ENCODE peak calls at places on chromosomes 13 and 19, in ten cellular contexts. One of them, this sample, is unnamed.

GRCh38 chr13:46961719-46962118 is 64.9 kb upstream of the HTR2A start:
- DNase-seq in body of pancreas: no peak
- DNase-seq in IMR-90: peak; percentile 89
- DNase-seq in heart left ventricle: no peak
- DNase-seq in prostate gland: no peak
- DNase-seq in adrenal gland: no peak
- DNase-seq in ovary: no peak
- DNase-seq in HCT116: no peak
- DNase-seq in uterus: no peak
- DNase-seq in esophagus squamous epithelium: no peak
- DNase-seq in this sample: no peak

GRCh38 chr13:30906411-30906990 is 430 bp downstream of the MEDAG start:
- DNase-seq in body of pancreas: no peak
- DNase-seq in esophagus squamous epithelium: no peak
- DNase-seq in HCT116: no peak
- DNase-seq in heart left ventricle: no peak
- DNase-seq in adrenal gland: no peak
- DNase-seq in ovary: no peak
- DNase-seq in prostate gland: no peak
- DNase-seq in uterus: peak; percentile 33
- DNase-seq in IMR-90: no peak
- DNase-seq in this sample: no peak

GRCh38 chr19:35783469-35784400 is 8.4 kb downstream of the ARHGAP33 start:
- DNase-seq in IMR-90: no peak
- DNase-seq in adrenal gland: no peak
- DNase-seq in esophagus squamous epithelium: no peak
- DNase-seq in prostate gland: no peak
- DNase-seq in heart left ventricle: no peak
- DNase-seq in ovary: no peak
- DNase-seq in uterus: no peak
- DNase-seq in body of pancreas: no peak
- DNase-seq in HCT116: no peak
- DNase-seq in this sample: no peak

GRCh38 chr13:47890146-47890814 is 110.8 kb downstream of the SUCLA2 start:
- DNase-seq in esophagus squamous epithelium: no peak
- DNase-seq in HCT116: no peak
- DNase-seq in adrenal gland: no peak
- DNase-seq in uterus: no peak
- DNase-seq in heart left ventricle: no peak
- DNase-seq in prostate gland: no peak
- DNase-seq in body of pancreas: no peak
- DNase-seq in IMR-90: no peak
- DNase-seq in ovary: no peak
- DNase-seq in this sample: no peak

GRCh38 chr13:66618702-66619101 is 611.4 kb downstream of the PCDH9 start:
- DNase-seq in heart left ventricle: no peak
- DNase-seq in IMR-90: peak; percentile 63
- DNase-seq in body of pancreas: no peak
- DNase-seq in ovary: no peak
- DNase-seq in HCT116: peak; percentile 26
- DNase-seq in prostate gland: no peak
- DNase-seq in esophagus squamous epithelium: no peak
- DNase-seq in uterus: no peak
- DNase-seq in adrenal gland: no peak
- DNase-seq in this sample: no peak

GRCh38 chr19:38437295-38437694 is 3.8 kb downstream of the RYR1 start:
- DNase-seq in uterus: no peak
- DNase-seq in IMR-90: no peak
- DNase-seq in esophagus squamous epithelium: no peak
- DNase-seq in ovary: no peak
- DNase-seq in HCT116: no peak
- DNase-seq in body of pancreas: no peak
- DNase-seq in heart left ventricle: no peak
- DNase-seq in prostate gland: no peak
- DNase-seq in adrenal gland: no peak
- DNase-seq in this sample: no peak

GRCh38 chr13:34013061-34013460 is 195.1 kb downstream of the RFC3 start:
- DNase-seq in uterus: no peak
- DNase-seq in body of pancreas: no peak
- DNase-seq in IMR-90: no peak
- DNase-seq in esophagus squamous epithelium: no peak
- DNase-seq in HCT116: no peak
- DNase-seq in heart left ventricle: no peak
- DNase-seq in adrenal gland: no peak
- DNase-seq in ovary: no peak
- DNase-seq in prostate gland: no peak
- DNase-seq in this sample: no peak

GRCh38 chr13:30796833-30797601 is 61.7 kb downstream of the ALOX5AP start:
- DNase-seq in esophagus squamous epithelium: no peak
- DNase-seq in prostate gland: peak; percentile 84
- DNase-seq in body of pancreas: peak; percentile 18
- DNase-seq in IMR-90: peak; percentile 44
- DNase-seq in uterus: no peak
- DNase-seq in heart left ventricle: no peak
- DNase-seq in adrenal gland: no peak
- DNase-seq in ovary: no peak
- DNase-seq in HCT116: no peak
- DNase-seq in this sample: no peak

GRCh38 chr13:76764429-76764828 is 121.8 kb downstream of the KCTD12 start:
- DNase-seq in prostate gland: no peak
- DNase-seq in heart left ventricle: peak; percentile 87
- DNase-seq in adrenal gland: peak; percentile 73
- DNase-seq in esophagus squamous epithelium: no peak
- DNase-seq in IMR-90: peak; percentile 10
- DNase-seq in body of pancreas: peak; percentile 10
- DNase-seq in HCT116: no peak
- DNase-seq in ovary: peak; percentile 51
- DNase-seq in uterus: peak; percentile 32
- DNase-seq in this sample: peak; percentile 33

GRCh38 chr13:73835138-73835721 is 299.0 kb downstream of the KLF12 start:
- DNase-seq in HCT116: peak; percentile 22
- DNase-seq in prostate gland: no peak
- DNase-seq in body of pancreas: no peak
- DNase-seq in ovary: no peak
- DNase-seq in IMR-90: peak; percentile 56
- DNase-seq in heart left ventricle: no peak
- DNase-seq in uterus: no peak
- DNase-seq in esophagus squamous epithelium: no peak
- DNase-seq in adrenal gland: no peak
- DNase-seq in this sample: no peak

DNA sequence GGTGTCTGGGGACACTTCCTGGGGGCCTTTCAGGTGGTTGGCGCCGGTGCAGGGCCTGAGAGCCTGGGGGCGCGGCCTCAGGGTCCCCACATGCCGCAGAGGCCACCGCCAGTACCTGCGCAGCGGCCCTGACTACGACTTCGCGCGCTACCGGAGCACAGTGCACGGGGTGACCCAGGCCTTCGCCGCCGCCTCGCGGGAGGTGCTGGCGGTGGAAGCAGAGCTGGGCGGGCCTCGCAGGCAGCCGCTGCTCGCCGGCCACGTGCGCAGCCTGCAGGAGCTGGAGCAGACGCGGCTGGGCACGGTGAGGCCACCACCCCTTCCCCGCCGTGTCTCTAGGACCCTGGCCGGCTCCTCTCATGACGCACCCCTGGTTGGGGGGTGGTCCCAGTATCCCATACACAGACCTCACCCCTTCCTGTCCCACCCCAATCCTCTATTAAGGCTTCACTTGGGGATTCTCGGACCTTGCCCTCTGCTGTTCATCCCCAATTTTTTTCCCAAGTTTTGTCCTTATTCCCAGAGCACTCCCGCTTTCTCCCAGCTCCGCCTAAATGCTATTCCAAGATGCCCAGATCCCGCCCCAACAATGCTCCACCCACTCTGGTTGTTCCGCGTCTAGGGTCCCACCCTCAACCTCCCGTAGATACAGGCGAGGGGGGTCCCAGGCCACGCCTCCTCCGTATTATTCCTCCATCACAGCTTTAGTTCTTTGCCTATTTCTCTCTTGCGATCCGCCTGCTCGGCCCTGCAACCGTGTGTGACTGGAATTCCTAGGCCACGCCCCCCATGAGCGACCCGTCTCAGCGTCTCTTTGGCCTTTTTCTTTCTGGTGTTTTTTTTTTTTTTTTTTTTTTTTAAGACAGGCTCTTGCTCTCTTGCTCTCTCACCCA is 1.0 kb downstream of the REX1BD start:
- DNase-seq in heart left ventricle: peak; percentile 73
- DNase-seq in uterus: peak; percentile 68
- DNase-seq in prostate gland: peak; percentile 39
- DNase-seq in IMR-90: peak; percentile 55
- DNase-seq in HCT116: peak; percentile 73
- DNase-seq in body of pancreas: peak; percentile 74
- DNase-seq in esophagus squamous epithelium: no peak
- DNase-seq in adrenal gland: peak; percentile 81
- DNase-seq in ovary: peak; percentile 62
- DNase-seq in this sample: peak; percentile 76
- TF ChIP-seq CTCF in heart left ventricle: peak; percentile 12
- TF ChIP-seq CTCF in uterus: peak; percentile 22
- TF ChIP-seq CTCF in prostate gland: no peak
- TF ChIP-seq CTCF in IMR-90: peak; percentile 19
- TF ChIP-seq CTCF in HCT116: no peak
- TF ChIP-seq CTCF in body of pancreas: peak; percentile 43
- TF ChIP-seq CTCF in esophagus squamous epithelium: peak; percentile 40
- TF ChIP-seq CTCF in adrenal gland: peak; percentile 26
- TF ChIP-seq CTCF in ovary: peak; percentile 37
- TF ChIP-seq CTCF in this sample: peak; percentile 36

GRCh38 chr13:21297914-21298831 is 121.7 kb downstream of the MRPL57 start:
- DNase-seq in IMR-90: peak; percentile 87
- DNase-seq in ovary: peak; percentile 80
- DNase-seq in prostate gland: peak; percentile 82
- DNase-seq in adrenal gland: peak; percentile 90
- DNase-seq in body of pancreas: peak; percentile 90
- DNase-seq in esophagus squamous epithelium: peak; percentile 20
- DNase-seq in heart left ventricle: peak; percentile 87
- DNase-seq in uterus: peak; percentile 84
- DNase-seq in HCT116: peak; percentile 86
- DNase-seq in this sample: peak; percentile 89
- TF ChIP-seq POLR2A in IMR-90: no peak
- TF ChIP-seq POLR2A in ovary: no peak
- TF ChIP-seq POLR2A in prostate gland: peak; percentile 59
- TF ChIP-seq POLR2A in adrenal gland: peak; percentile 39
- TF ChIP-seq POLR2A in body of pancreas: peak; percentile 57
- TF ChIP-seq POLR2A in esophagus squamous epithelium: no peak
- TF ChIP-seq POLR2A in heart left ventricle: peak; percentile 33
- TF ChIP-seq POLR2A in uterus: peak; percentile 59
- TF ChIP-seq POLR2A in HCT116: peak; percentile 36
- TF ChIP-seq POLR2A in this sample: no peak

GRCh38 chr19:36997843-36998235 is 80.4 kb upstream of the ZNF420 start:
- DNase-seq in IMR-90: no peak
- DNase-seq in ovary: no peak
- DNase-seq in body of pancreas: no peak
- DNase-seq in HCT116: no peak
- DNase-seq in heart left ventricle: no peak
- DNase-seq in prostate gland: no peak
- DNase-seq in adrenal gland: no peak
- DNase-seq in uterus: no peak
- DNase-seq in esophagus squamous epithelium: no peak
- DNase-seq in this sample: no peak
- H3K9me3 ChIP-seq in IMR-90: peaks cover 20% of the 10 kb centered on the region
- H3K9me3 ChIP-seq in ovary: peaks cover 15% of the 10 kb centered on the region
- H3K9me3 ChIP-seq in body of pancreas: no peaks in the 10 kb centered on the region
- H3K9me3 ChIP-seq in HCT116: peaks cover 30% of the 10 kb centered on the region
- H3K9me3 ChIP-seq in heart left ventricle: no peaks in the 10 kb centered on the region
- H3K9me3 ChIP-seq in prostate gland: no peaks in the 10 kb centered on the region
- H3K9me3 ChIP-seq in adrenal gland: peaks cover 16% of the 10 kb centered on the region
- H3K9me3 ChIP-seq in uterus: no peaks in the 10 kb centered on the region
- H3K9me3 ChIP-seq in esophagus squamous epithelium: no peaks in the 10 kb centered on the region
- H3K9me3 ChIP-seq in this sample: no peaks in the 10 kb centered on the region

DNA sequence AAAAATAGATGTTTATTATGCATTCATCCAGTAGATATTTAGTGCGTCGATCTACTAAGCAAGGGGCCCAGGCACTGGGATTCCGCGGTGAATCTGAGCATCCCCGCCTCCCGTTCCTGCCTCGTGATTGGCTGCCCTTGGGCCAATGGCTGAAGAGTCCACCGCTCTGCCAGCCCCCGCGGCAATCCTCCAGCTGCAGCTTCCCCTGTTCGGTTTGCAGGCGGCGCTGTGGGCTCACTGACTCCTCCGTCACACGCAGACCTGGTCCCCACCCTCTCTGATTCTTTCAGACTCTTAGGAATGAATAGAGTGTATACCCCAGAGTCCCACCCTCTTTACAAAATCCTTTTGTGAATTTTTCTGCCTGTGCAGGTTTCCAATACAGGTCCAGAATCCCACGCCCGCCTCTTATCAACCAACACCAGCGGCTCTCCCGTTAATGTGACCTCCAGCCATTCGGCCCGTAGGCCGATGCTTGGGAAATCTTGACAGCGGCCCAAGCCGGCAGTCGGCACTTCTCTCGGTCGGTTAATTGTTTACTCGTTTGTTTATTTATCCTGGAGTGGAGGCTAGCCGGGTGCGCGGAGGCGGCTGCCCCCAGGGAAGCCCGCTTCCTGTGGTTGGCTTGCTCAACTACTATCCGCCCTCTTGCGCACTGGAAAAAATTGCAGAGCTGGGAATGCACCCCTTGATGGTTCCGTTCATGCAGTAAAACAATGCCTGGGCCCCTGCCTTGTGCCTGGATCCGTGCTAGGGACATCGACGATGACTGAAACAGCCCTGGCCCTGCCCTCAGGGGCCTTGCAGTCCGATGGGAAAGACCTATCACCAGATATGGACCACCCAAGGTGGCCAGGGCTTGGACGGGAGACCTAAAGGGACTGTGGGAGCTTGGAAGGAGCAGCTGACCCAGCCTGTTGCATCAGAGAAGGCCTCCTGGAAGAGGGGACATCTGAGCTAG is 4.5 kb upstream of the ARHGAP35 start:
- DNase-seq in adrenal gland: peak; percentile 98
- DNase-seq in prostate gland: peak; percentile 96
- DNase-seq in ovary: peak; percentile 98
- DNase-seq in uterus: peak; percentile 97
- DNase-seq in IMR-90: peak; percentile 94
- DNase-seq in esophagus squamous epithelium: peak; percentile 66
- DNase-seq in HCT116: peak; percentile 79
- DNase-seq in body of pancreas: peak; percentile 98
- DNase-seq in heart left ventricle: peak; percentile 98
- DNase-seq in this sample: peak; percentile 98
- TF ChIP-seq CTCF in adrenal gland: peak; percentile 79
- TF ChIP-seq CTCF in prostate gland: peak; percentile 37
- TF ChIP-seq CTCF in ovary: peak; percentile 84
- TF ChIP-seq CTCF in uterus: peak; percentile 81
- TF ChIP-seq CTCF in IMR-90: peak; percentile 95
- TF ChIP-seq CTCF in esophagus squamous epithelium: peak; percentile 72
- TF ChIP-seq CTCF in HCT116: peak; percentile 67
- TF ChIP-seq CTCF in body of pancreas: peak; percentile 92
- TF ChIP-seq CTCF in heart left ventricle: peak; percentile 91
- TF ChIP-seq CTCF in this sample: peak; percentile 67

GRCh38 chr19:11570039-11570462 is 7.4 kb downstream of the ACP5 start:
- DNase-seq in IMR-90: no peak
- DNase-seq in adrenal gland: no peak
- DNase-seq in esophagus squamous epithelium: no peak
- DNase-seq in ovary: no peak
- DNase-seq in heart left ventricle: no peak
- DNase-seq in uterus: no peak
- DNase-seq in body of pancreas: no peak
- DNase-seq in HCT116: no peak
- DNase-seq in prostate gland: no peak
- DNase-seq in this sample: no peak
- TF ChIP-seq POLR2A in IMR-90: no peak
- TF ChIP-seq POLR2A in adrenal gland: no peak
- TF ChIP-seq POLR2A in esophagus squamous epithelium: no peak
- TF ChIP-seq POLR2A in ovary: no peak
- TF ChIP-seq POLR2A in heart left ventricle: no peak
- TF ChIP-seq POLR2A in uterus: no peak
- TF ChIP-seq POLR2A in body of pancreas: no peak
- TF ChIP-seq POLR2A in HCT116: no peak
- TF ChIP-seq POLR2A in prostate gland: no peak
- TF ChIP-seq POLR2A in this sample: no peak

GRCh38 chr19:9891609-9892373 is 44.5 kb downstream of the OLFM2 start:
- DNase-seq in esophagus squamous epithelium: no peak
- DNase-seq in HCT116: no peak
- DNase-seq in body of pancreas: no peak
- DNase-seq in uterus: no peak
- DNase-seq in IMR-90: no peak
- DNase-seq in ovary: no peak
- DNase-seq in adrenal gland: no peak
- DNase-seq in prostate gland: no peak
- DNase-seq in heart left ventricle: no peak
- DNase-seq in this sample: no peak
- H3K9me3 ChIP-seq in esophagus squamous epithelium: no peaks in the 10 kb centered on the region
- H3K9me3 ChIP-seq in HCT116: no peaks in the 10 kb centered on the region
- H3K9me3 ChIP-seq in body of pancreas: no peaks in the 10 kb centered on the region
- H3K9me3 ChIP-seq in uterus: no peaks in the 10 kb centered on the region
- H3K9me3 ChIP-seq in IMR-90: no peaks in the 10 kb centered on the region
- H3K9me3 ChIP-seq in ovary: no peaks in the 10 kb centered on the region
- H3K9me3 ChIP-seq in adrenal gland: no peaks in the 10 kb centered on the region
- H3K9me3 ChIP-seq in prostate gland: no peaks in the 10 kb centered on the region
- H3K9me3 ChIP-seq in heart left ventricle: no peaks in the 10 kb centered on the region
- H3K9me3 ChIP-seq in this sample: no peaks in the 10 kb centered on the region

This sample was measured in right lobe of liver.